ENCODE peak calls at places on chromosomes 12 and 14, in six cellular contexts. V, R, T, Q, H and D are unnamed samples.

GRCh38 chr12:114403690-114404450 is 2.1 kb downstream of the TBX5 start:
- DNase-seq in T (no peak), R (no peak), V (no peak), Q (no peak), H (no peak), D (no peak)

GRCh38 chr12:88310069-88310468 is 168.0 kb downstream of the TMTC3 start:
- DNase-seq in Q (no peak), T (no peak), R (no peak), H (no peak), V (no peak), D (peak; percentile 88)

GRCh38 chr14:81211844-81212243 is 8.9 kb downstream of the GTF2A1 start:
- DNase-seq in R (peak; percentile 53), Q (no peak), H (no peak), T (no peak), V (no peak), D (no peak)

GRCh38 chr14:30620178-30620577 is 1.9 kb upstream of the SCFD1 start:
- DNase-seq in R (no peak), T (no peak), Q (no peak), V (peak; percentile 42), H (no peak), D (peak; percentile 34)

GRCh38 chr12:79634957-79635471 is 55.8 kb downstream of the PAWR start:
- DNase-seq in T (no peak), H (no peak), R (no peak), Q (no peak), V (no peak), D (no peak)

GRCh38 chr14:28280530-28280929 is 486.1 kb upstream of the FOXG1 start:
- DNase-seq in H (no peak), Q (no peak), R (no peak), V (no peak), T (no peak), D (no peak)

GRCh38 chr12:88958153-88958552 is 377.9 kb upstream of the KITLG start:
- DNase-seq in H (no peak), V (no peak), R (no peak), T (no peak), Q (no peak), D (no peak)

GRCh38 chr12:51326762-51327439 is 2.9 kb upstream of the BIN2 start:
- DNase-seq in R (no peak), Q (no peak), H (no peak), T (no peak), V (peak; percentile 68), D (no peak)

GRCh38 chr14:89757313-89757939 is 197.1 kb downstream of the EFCAB11 start:
- DNase-seq in R (no peak), H (no peak), V (no peak), T (no peak), Q (no peak), D (no peak)

GRCh38 chr14:77458249-77458950 is 507 bp downstream of the AHSA1 start:
- DNase-seq in H (no peak), R (peak; percentile 44), T (peak; percentile 7), V (no peak), Q (no peak), D (no peak)

GRCh38 chr12:43880547-43880946 is 44.7 kb downstream of the TMEM117 start:
- DNase-seq in T (no peak), R (no peak), Q (no peak), V (no peak), H (no peak), D (no peak)

GRCh38 chr14:105526781-105527380 is 498 bp downstream of the TMEM121 start:
- DNase-seq in V (peak; percentile 25), R (no peak), Q (no peak), T (no peak), H (no peak), D (no peak)

GRCh38 chr12:80412343-80412953 is 31.6 kb upstream of the PTPRQ start:
- DNase-seq in V (peak; percentile 18), Q (no peak), T (no peak), H (peak; percentile 27), R (peak; percentile 14), D (no peak)

GRCh38 chr12:617304-617915 is 45.8 kb downstream of the NINJ2 start:
- DNase-seq in V (no peak), T (no peak), H (no peak), R (no peak), Q (no peak), D (no peak)

GRCh38 chr12:124680863-124681778 is 113.7 kb upstream of the NCOR2 start:
- DNase-seq in R (no peak), Q (no peak), T (no peak), H (peak; percentile 53), V (peak; percentile 66), D (no peak)

GRCh38 chr14:88272390-88273019 is 50.6 kb downstream of the KCNK10 start:
- DNase-seq in Q (no peak), V (no peak), T (no peak), R (no peak), H (no peak), D (no peak)

GRCh38 chr12:46945591-46945990 is 119.8 kb upstream of the SLC38A4 start:
- DNase-seq in V (no peak), Q (no peak), R (no peak), T (no peak), H (no peak), D (no peak)

GRCh38 chr14:23063601-23064000 is 6.3 kb upstream of the CDH24 start:
- DNase-seq in R (no peak), H (no peak), V (no peak), T (no peak), Q (no peak), D (no peak)

GRCh38 chr12:55922126-55922525 is 5.6 kb downstream of the PYM1 start:
- DNase-seq in V (no peak), T (no peak), Q (no peak), R (no peak), H (no peak), D (no peak)

GRCh38 chr14:99821519-99822165 is 28.4 kb downstream of the EML1 start:
- DNase-seq in H (no peak), Q (no peak), V (no peak), R (peak; percentile 16), T (no peak), D (peak; percentile 84)